ENCODE peak calls at places on chromosomes 13 and 19, in seven cellular contexts. J, C, W, A, E, F and Y are unnamed samples.

GRCh38 chr13:51689597-51689996 is 105.3 kb downstream of the WDFY2 start:
- DNase-seq in F (no peak), E (no peak), W (no peak), J (no peak), C (no peak), A (no peak), Y (no peak)

GRCh38 chr13:60591348-60591747 is 194.3 kb downstream of the TDRD3 start:
- DNase-seq in W (no peak), F (no peak), A (no peak), E (no peak), C (no peak), J (no peak), Y (no peak)

GRCh38 chr19:5445667-5446066 is 9.6 kb upstream of the ZNRF4 start:
- DNase-seq in W (no peak), C (no peak), F (no peak), A (no peak), J (no peak), E (no peak), Y (no peak)

GRCh38 chr13:46995874-46996273 is 99.0 kb upstream of the HTR2A start:
- DNase-seq in W (no peak), E (no peak), F (no peak), J (no peak), A (no peak), C (no peak), Y (no peak)

GRCh38 chr13:45092668-45093067 is 27.6 kb upstream of the GTF2F2 start:
- DNase-seq in C (no peak), A (no peak), W (no peak), E (no peak), J (no peak), F (no peak), Y (no peak)

GRCh38 chr19:15640294-15640903 is at the start of gene CYP4F3:
- DNase-seq in A (no peak), J (no peak), C (no peak), E (peak; percentile 46), F (peak; percentile 58), W (peak; percentile 52), Y (no peak)

GRCh38 chr13:111920306-111920931 is 146.5 kb upstream of the SOX1 start:
- DNase-seq in J (no peak), F (no peak), C (no peak), A (peak; percentile 50), E (no peak), W (no peak), Y (no peak)

GRCh38 chr19:40150170-40150569 is 41.1 kb upstream of the MAP3K10 start:
- DNase-seq in W (no peak), J (no peak), F (no peak), A (peak; percentile 55), C (no peak), E (no peak), Y (no peak)

GRCh38 chr19:576768-577438 is 4.5 kb downstream of the BSG start:
- DNase-seq in J (no peak), E (no peak), A (no peak), C (no peak), F (no peak), W (no peak), Y (no peak)

GRCh38 chr19:8361921-8362793 is 1.8 kb upstream of the ANGPTL4 start:
- DNase-seq in E (peak; percentile 92), C (no peak), F (peak; percentile 73), W (peak; percentile 99), A (peak; percentile 96), J (peak; percentile 94), Y (peak; percentile 95)

GRCh38 chr19:1445185-1445931 is 4.6 kb upstream of the APC2 start:
- DNase-seq in A (no peak), W (no peak), F (peak; percentile 56), E (peak; percentile 60), C (peak; percentile 55), J (no peak), Y (no peak)

GRCh38 chr19:41328818-41329220 is 18.8 kb downstream of the CCDC97 start:
- DNase-seq in F (no peak), J (no peak), W (peak; percentile 45), A (no peak), C (no peak), E (no peak), Y (no peak)

GRCh38 chr13:82634946-82635345 is 1247.3 kb downstream of the SLITRK1 start:
- DNase-seq in F (no peak), A (no peak), J (no peak), W (no peak), C (no peak), E (no peak), Y (no peak)

GRCh38 chr13:106522898-106523525 is 12.4 kb downstream of the EFNB2 start:
- DNase-seq in C (no peak), F (no peak), A (no peak), W (no peak), E (no peak), J (no peak), Y (no peak)

GRCh38 chr19:52648336-52648990 is 10.3 kb upstream of the ZNF83 start:
- DNase-seq in E (no peak), F (no peak), A (no peak), W (no peak), C (no peak), J (no peak), Y (no peak)

GRCh38 chr13:84192125-84192524 is 309.9 kb upstream of the SLITRK1 start:
- DNase-seq in J (no peak), F (no peak), W (no peak), A (no peak), E (no peak), C (no peak), Y (peak; percentile 23)

GRCh38 chr13:99467764-99468163 is 33.5 kb upstream of the TM9SF2 start:
- DNase-seq in E (no peak), A (no peak), F (no peak), J (no peak), C (no peak), W (no peak), Y (peak; percentile 1)

GRCh38 chr13:44399045-44399444 is 25.4 kb downstream of the SERP2 start:
- DNase-seq in A (no peak), F (no peak), C (no peak), E (no peak), J (no peak), W (no peak), Y (no peak)

GRCh38 chr13:73168993-73169401 is 110.2 kb downstream of the KLF5 start:
- DNase-seq in A (no peak), W (no peak), E (no peak), C (no peak), J (no peak), F (no peak), Y (no peak)

GRCh38 chr19:11251650-11252314 is 10.5 kb downstream of the DOCK6 start:
- DNase-seq in W (no peak), A (no peak), E (no peak), C (no peak), F (no peak), J (no peak), Y (no peak)

GRCh38 chr19:11252665-11253355 is 9.5 kb downstream of the DOCK6 start:
- DNase-seq in J (no peak), E (no peak), F (no peak), A (no peak), C (no peak), W (no peak), Y (no peak)

GRCh38 chr19:11256189-11256588 is 6.1 kb downstream of the DOCK6 start:
- DNase-seq in W (no peak), F (peak; percentile 78), A (no peak), J (no peak), C (no peak), E (no peak), Y (no peak)

GRCh38 chr19:11257827-11258380 is 4.4 kb downstream of the DOCK6 start:
- DNase-seq in F (no peak), J (no peak), C (no peak), E (no peak), A (no peak), W (no peak), Y (no peak)

DNA sequence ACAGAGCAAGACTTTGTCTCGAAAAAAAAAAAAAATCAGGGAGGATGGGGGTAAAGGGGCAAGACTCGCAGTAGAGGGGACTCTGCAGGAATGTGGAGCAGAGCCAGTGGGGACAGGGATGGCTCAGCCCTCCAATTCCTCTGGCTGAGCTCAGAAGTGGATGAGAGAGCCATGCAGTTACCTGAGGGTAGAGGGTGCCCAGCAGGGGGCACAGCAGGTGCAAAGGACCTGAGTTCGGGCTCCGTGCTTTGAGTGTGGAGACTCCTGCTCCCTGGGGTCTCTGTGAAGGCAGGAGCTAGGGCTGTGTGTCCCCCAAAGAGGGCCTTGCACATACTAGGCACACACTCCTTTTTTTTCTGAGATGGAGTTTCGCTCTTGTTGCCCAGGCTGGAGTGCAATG is 7.7 kb downstream of the DOCK6 start:
- DNase-seq in E (no peak), W (no peak), C (no peak), J (no peak), F (no peak), A (no peak), Y (no peak)
- TF ChIP-seq CTCF in E (no peak), W (no peak), C (no peak), J (no peak), F (no peak), A (no peak), Y (peak; percentile 43)

GRCh38 chr13:49608932-49609331 is 19.4 kb upstream of the ARL11 start:
- DNase-seq in J (no peak), W (no peak), F (no peak), A (no peak), E (no peak), C (no peak), Y (no peak)

GRCh38 chr13:49607761-49608160 is 20.5 kb upstream of the ARL11 start:
- DNase-seq in C (no peak), W (no peak), J (no peak), E (no peak), A (no peak), F (no peak), Y (no peak)

GRCh38 chr13:49610176-49610575 is 18.1 kb upstream of the ARL11 start:
- DNase-seq in J (no peak), A (no peak), E (no peak), F (no peak), C (no peak), W (no peak), Y (no peak)

GRCh38 chr13:49604570-49604969 is 19.2 kb upstream of the RCBTB1 start:
- DNase-seq in A (no peak), W (no peak), J (no peak), F (no peak), C (no peak), E (no peak), Y (no peak)

GRCh38 chr13:49606747-49607648 is 21.3 kb upstream of the ARL11 start:
- DNase-seq in F (peak; percentile 85), C (peak; percentile 88), E (peak; percentile 84), A (peak; percentile 91), J (peak; percentile 58), W (peak; percentile 85), Y (peak; percentile 36)
- H3K4me3 ChIP-seq in F (peak overlapping the region; percentile 5), C (peak overlapping the region; percentile 29), E (peak overlapping the region; percentile 20), A (peak overlapping the region; percentile 38), J (peak overlapping the region; percentile 64), W (peak overlapping the region; percentile 17), Y (peak overlapping the region; percentile 49)

GRCh38 chr13:93116809-93117208 is 109.8 kb upstream of the GPC6 start:
- DNase-seq in J (no peak), W (no peak), C (no peak), A (no peak), F (no peak), E (no peak), Y (no peak)
- TF ChIP-seq CTCF in J (no peak), W (no peak), C (no peak), A (no peak), F (no peak), E (no peak), Y (peak; percentile 44)

DNA sequence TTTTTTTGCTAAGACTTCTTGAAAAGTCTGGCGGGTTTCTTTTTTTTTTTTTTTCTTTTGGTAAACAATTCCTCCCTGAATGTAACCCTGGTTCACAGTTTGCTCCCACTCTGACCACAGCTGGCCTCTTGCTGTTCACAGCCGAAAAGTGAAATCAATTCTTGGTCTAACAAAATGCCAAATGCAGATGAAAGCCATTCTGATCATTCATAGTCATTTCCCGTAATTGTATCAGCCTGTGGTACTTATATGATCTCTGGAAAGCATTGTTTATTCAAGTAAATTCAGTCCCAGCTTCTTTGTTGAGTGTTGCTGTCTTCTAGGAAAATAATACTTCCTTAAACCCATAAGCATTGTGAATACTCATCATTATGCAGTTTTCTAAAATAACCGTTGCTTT is 87.5 kb downstream of the MAB21L1 start:
- DNase-seq in C (no peak), J (no peak), E (no peak), W (no peak), F (no peak), A (no peak), Y (no peak)
- H3K4me3 ChIP-seq in C (no peak overlapping the region), J (peak overlapping the region; percentile 45), E (no peak overlapping the region), W (no peak overlapping the region), F (no peak overlapping the region), A (no peak overlapping the region), Y (no peak overlapping the region)